ENCODE peak calls at places on chromosomes 13 and 19, in four cellular contexts. A, W, Q and V are unnamed samples.

GRCh38 chr13:99383511-99383921 is 76.3 kb upstream of the GPR183 start:
- DNase-seq in Q (no peak), A (no peak), W (no peak), V (no peak)

GRCh38 chr13:72457151-72457550 is 270.3 kb downstream of the MZT1 start:
- DNase-seq in W (no peak), Q (no peak), A (no peak), V (no peak)

GRCh38 chr13:51803018-51803417 is 945 bp downstream of the DHRS12 start:
- DNase-seq in W (no peak), Q (no peak), A (no peak), V (no peak)

GRCh38 chr19:41646589-41647204 is 19.8 kb upstream of the CEACAM4 start:
- DNase-seq in W (no peak), Q (no peak), A (no peak), V (peak)

GRCh38 chr19:1873524-1874473 is 10.4 kb upstream of the KLF16 start:
- DNase-seq in Q (no peak), W (peak), A (no peak), V (no peak)

GRCh38 chr19:19028526-19028925 is 4.8 kb downstream of the SUGP2 start:
- DNase-seq in Q (no peak), A (no peak), W (no peak), V (no peak)

GRCh38 chr13:77000475-77000874 is 8.6 kb downstream of the CLN5 start:
- DNase-seq in W (no peak), A (no peak), Q (no peak), V (no peak)

GRCh38 chr19:30651066-30651465 is 278.9 kb downstream of the ZNF536 start:
- DNase-seq in Q (no peak), W (peak), A (no peak), V (no peak)

GRCh38 chr13:37138169-37138568 is 32.7 kb upstream of the CSNK1A1L start:
- DNase-seq in W (no peak), Q (no peak), A (no peak), V (no peak)

GRCh38 chr13:41563501-41564001 is 106.2 kb downstream of the RGCC start:
- DNase-seq in W (no peak), A (peak), Q (peak), V (no peak)

GRCh38 chr19:8028951-8029491 is 23.5 kb upstream of the CCL25 start:
- DNase-seq in A (no peak), Q (no peak), W (no peak), V (peak)

GRCh38 chr13:80251403-80251802 is 89.5 kb downstream of the SPRY2 start:
- DNase-seq in W (no peak), A (peak), Q (no peak), V (no peak)

GRCh38 chr19:12913011-12913561 is 6.0 kb downstream of the SYCE2 start:
- DNase-seq in W (peak), Q (peak), A (peak), V (peak)

GRCh38 chr19:27795369-27795768 is 1417.6 kb downstream of the UQCRFS1 start:
- DNase-seq in W (no peak), Q (no peak), A (no peak), V (no peak)

GRCh38 chr13:42484396-42484795 is 89.6 kb upstream of the TNFSF11 start:
- DNase-seq in Q (no peak), W (no peak), A (peak), V (no peak)

GRCh38 chr19:56670961-56671612 is 470 bp downstream of the ZNF835 start:
- DNase-seq in W (peak), A (no peak), Q (no peak), V (no peak)

GRCh38 chr13:109569938-109570711 is 216.3 kb downstream of the IRS2 start:
- DNase-seq in Q (no peak), A (no peak), W (no peak), V (no peak)

GRCh38 chr13:99605417-99606321 is 104.4 kb downstream of the TM9SF2 start:
- DNase-seq in W (peak), A (peak), Q (peak), V (peak)

GRCh38 chr19:56476671-56477428 is at the start of gene ZNF667:
- DNase-seq in Q (no peak), W (no peak), A (peak), V (peak)

GRCh38 chr13:28239374-28239773 is 101.0 kb downstream of the PAN3 start:
- DNase-seq in A (no peak), Q (no peak), W (no peak), V (no peak)

GRCh38 chr13:77810430-77810829 is 108.2 kb downstream of the EDNRB start:
- DNase-seq in A (peak), W (no peak), Q (no peak), V (no peak)